ENCODE peak calls at places on chromosomes 1 and 21, in ten cellular contexts. L, P, D, H, K, O, M, N, Y and V are unnamed samples.

GRCh38 chr1:114322726-114323125 is 169.1 kb upstream of the SYT6 start:
- DNase-seq in N (no peak), H (no peak), P (no peak), K (no peak), D (no peak), O (no peak), M (no peak), Y (no peak), L (no peak), V (no peak)

GRCh38 chr21:27390384-27390783 is 423.5 kb upstream of the ADAMTS5 start:
- DNase-seq in Y (no peak), N (no peak), D (no peak), L (no peak), K (no peak), H (no peak), P (no peak), O (no peak), M (no peak), V (no peak)

GRCh38 chr1:201783067-201783466 is 45.9 kb upstream of the IPO9 start:
- DNase-seq in K (no peak), L (no peak), P (no peak), O (no peak), Y (no peak), D (no peak), N (no peak), H (no peak), M (no peak), V (no peak)

GRCh38 chr1:31761883-31762282 is 2.3 kb downstream of the ADGRB2 start:
- DNase-seq in L (no peak), M (no peak), D (no peak), H (no peak), P (no peak), Y (no peak), K (no peak), N (no peak), O (peak), V (no peak)

GRCh38 chr1:189775343-189775742 is 702.3 kb downstream of the BRINP3 start:
- DNase-seq in L (no peak), P (no peak), K (no peak), D (no peak), H (no peak), O (peak), M (no peak), N (no peak), Y (no peak), V (no peak)

GRCh38 chr21:45406801-45407628 is 2.0 kb downstream of the COL18A1 start:
- DNase-seq in Y (no peak), N (no peak), H (no peak), P (no peak), L (no peak), K (no peak), D (no peak), O (no peak), M (no peak), V (no peak)

GRCh38 chr1:85661767-85662166 is 46.5 kb downstream of the ZNHIT6 start:
- DNase-seq in O (no peak), P (no peak), Y (no peak), M (no peak), H (no peak), D (no peak), N (no peak), L (no peak), K (no peak), V (no peak)

GRCh38 chr1:5941671-5942070 is 50.6 kb downstream of the NPHP4 start:
- DNase-seq in Y (no peak), O (no peak), L (no peak), M (no peak), K (no peak), H (no peak), D (no peak), P (no peak), N (no peak), V (no peak)

GRCh38 chr1:12069616-12070244 is 6.6 kb downstream of the TNFRSF8 start:
- DNase-seq in H (no peak), M (no peak), Y (no peak), L (no peak), K (no peak), N (no peak), D (no peak), O (peak), P (no peak), V (no peak)

GRCh38 chr1:180860535-180860934 is 52.2 kb upstream of the KIAA1614 start:
- DNase-seq in P (no peak), N (no peak), K (no peak), D (no peak), L (no peak), M (no peak), Y (no peak), H (no peak), O (no peak), V (no peak)

GRCh38 chr1:12496154-12496961 is 121.7 kb downstream of the DHRS3 start:
- DNase-seq in M (no peak), P (no peak), D (no peak), O (peak), K (no peak), N (no peak), L (no peak), Y (no peak), H (peak), V (no peak)

GRCh38 chr21:45050786-45051489 is 23.4 kb upstream of the ADARB1 start:
- DNase-seq in K (no peak), M (no peak), H (no peak), Y (no peak), N (no peak), P (no peak), O (peak), D (no peak), L (no peak), V (no peak)

GRCh38 chr1:93569479-93569878 is 112.2 kb downstream of the BCAR3 start:
- DNase-seq in O (no peak), D (no peak), L (no peak), K (no peak), M (no peak), N (no peak), P (no peak), Y (no peak), H (no peak), V (no peak)

GRCh38 chr21:42818328-42818749 is 61.0 kb downstream of the WDR4 start:
- DNase-seq in Y (peak), M (peak), P (peak), D (peak), N (peak), O (peak), L (peak), K (peak), H (peak), V (peak)

GRCh38 chr1:3391711-3392110 is 62.8 kb upstream of the ARHGEF16 start:
- DNase-seq in M (no peak), N (no peak), K (no peak), D (no peak), L (no peak), H (no peak), Y (no peak), P (no peak), O (no peak), V (no peak)

GRCh38 chr1:223183268-223183862 is 40.3 kb upstream of the TLR5 start:
- DNase-seq in K (no peak), N (no peak), P (no peak), D (no peak), L (no peak), O (no peak), Y (no peak), M (no peak), H (no peak), V (no peak)

GRCh38 chr1:54460346-54460745 is 54.2 kb upstream of the SSBP3 start:
- DNase-seq in M (no peak), P (no peak), N (peak), K (peak), O (no peak), L (peak), Y (peak), H (no peak), D (no peak), V (no peak)

GRCh38 chr1:11078631-11079030 is 18.8 kb upstream of the SRM start:
- DNase-seq in M (no peak), N (no peak), K (no peak), L (no peak), H (no peak), P (no peak), Y (no peak), O (no peak), D (peak), V (peak)

GRCh38 chr1:110880708-110881374 is 7.9 kb downstream of the CD53 start:
- DNase-seq in P (peak), Y (peak), K (no peak), O (no peak), N (peak), D (no peak), H (no peak), L (peak), M (peak), V (no peak)

GRCh38 chr1:176802316-176802715 is 339.3 kb downstream of the PAPPA2 start:
- DNase-seq in P (no peak), M (no peak), H (no peak), Y (no peak), D (no peak), L (no peak), O (no peak), N (no peak), K (no peak), V (no peak)

GRCh38 chr1:53327183-53327941 is 508 bp downstream of the LRP8 start:
- DNase-seq in D (peak), M (peak), P (peak), H (peak), O (peak), N (peak), Y (peak), L (peak), K (no peak), V (peak)

GRCh38 chr1:43238104-43238503 is 31.7 kb upstream of the TMEM125 start:
- DNase-seq in K (peak), D (peak), N (no peak), Y (peak), P (peak), L (no peak), O (peak), H (peak), M (no peak), V (peak)

GRCh38 chr21:46180079-46180722 is 4.1 kb downstream of the SPATC1L start:
- DNase-seq in H (no peak), Y (no peak), K (no peak), N (no peak), L (no peak), O (no peak), M (no peak), D (no peak), P (no peak), V (no peak)

GRCh38 chr1:224502459-224503160 is 68.0 kb upstream of the WDR26 start:
- DNase-seq in K (no peak), Y (no peak), N (no peak), O (no peak), L (no peak), H (no peak), M (no peak), D (no peak), P (no peak), V (no peak)

GRCh38 chr1:244065063-244065788 is 14.1 kb downstream of the ZBTB18 start:
- DNase-seq in M (no peak), H (no peak), P (no peak), Y (no peak), K (peak), L (no peak), N (no peak), O (no peak), D (no peak), V (no peak)

GRCh38 chr21:20647603-20648002 is 350.6 kb upstream of the NCAM2 start:
- DNase-seq in D (no peak), P (no peak), L (no peak), K (no peak), M (no peak), H (no peak), N (no peak), O (no peak), Y (no peak), V (no peak)

GRCh38 chr21:45287438-45288391 is at the start of gene POFUT2:
- DNase-seq in P (peak), Y (peak), D (peak), N (peak), L (peak), O (peak), H (peak), M (peak), K (peak), V (peak)

GRCh38 chr1:145892486-145893087 is 6.9 kb upstream of the ANKRD35 start:
- DNase-seq in N (no peak), K (no peak), D (no peak), O (no peak), P (no peak), M (no peak), H (no peak), Y (no peak), L (no peak), V (no peak)

GRCh38 chr1:178868700-178869099 is 2.2 kb downstream of the ANGPTL1 start:
- DNase-seq in P (no peak), N (no peak), M (no peak), K (no peak), D (no peak), L (no peak), Y (no peak), H (no peak), O (no peak), V (no peak)

GRCh38 chr1:107687846-107688753 is 276.9 kb downstream of the VAV3 start:
- DNase-seq in O (no peak), P (no peak), Y (no peak), K (no peak), M (no peak), N (no peak), H (no peak), D (no peak), L (no peak), V (no peak)

GRCh38 chr1:6294868-6295556 is 34.1 kb upstream of the GPR153 start:
- DNase-seq in N (no peak), O (no peak), D (no peak), H (no peak), K (no peak), L (no peak), Y (no peak), M (no peak), P (no peak), V (no peak)